ENCODE peak calls at places on chromosomes 1 and 21, in seven cellular contexts. X is CD8-positive, alpha-beta memory T cell; J is HuH-7; Z is ACHN; Q is retina; G is substantia nigra; B is CD8-positive, alpha-beta T cell. F is an unnamed sample.

GRCh38 chr21:45562401-45562800 is 20.2 kb upstream of the SLC19A1 start:
- DNase-seq in Z (no peak), B (no peak), G (no peak), Q (no peak), J (no peak), X (no peak), F (no peak)

GRCh38 chr1:117284408-117285215 is 73.9 kb upstream of the VTCN1 start:
- DNase-seq in G (no peak), Q (peak), B (no peak), X (no peak), J (peak), Z (peak), F (peak)

GRCh38 chr1:24688621-24689195 is 45.6 kb downstream of the SRRM1 start:
- DNase-seq in X (peak), Q (peak), J (peak), Z (peak), B (peak), G (peak), F (peak)

GRCh38 chr1:107140703-107141490 is at the start of gene NTNG1:
- DNase-seq in J (no peak), Z (peak), G (no peak), B (peak), Q (no peak), X (peak), F (no peak)

GRCh38 chr1:172658871-172659453 is at the start of gene FASLG:
- DNase-seq in Z (no peak), B (peak), J (no peak), X (no peak), G (no peak), Q (no peak), F (no peak)

GRCh38 chr1:232884262-232884661 is 66.1 kb upstream of the NTPCR start:
- DNase-seq in Z (no peak), J (no peak), G (no peak), X (no peak), Q (no peak), B (no peak), F (no peak)

GRCh38 chr1:208131631-208132286 is 112.4 kb downstream of the PLXNA2 start:
- DNase-seq in X (no peak), J (no peak), G (no peak), Q (no peak), B (no peak), Z (no peak), F (no peak)

GRCh38 chr1:199593475-199593874 is 434.0 kb upstream of the NR5A2 start:
- DNase-seq in Z (no peak), Q (no peak), B (no peak), G (no peak), J (no peak), X (no peak), F (no peak)

GRCh38 chr1:46420533-46420915 is 26.4 kb downstream of the FAAH start:
- DNase-seq in Q (no peak), Z (no peak), J (no peak), B (no peak), X (no peak), G (no peak), F (no peak)

GRCh38 chr1:29280780-29281131 is 44.4 kb downstream of the PTPRU start:
- DNase-seq in Q (no peak), X (no peak), G (no peak), B (no peak), Z (no peak), J (no peak), F (no peak)

GRCh38 chr1:94623560-94624148 is 82.1 kb upstream of the F3 start:
- DNase-seq in Q (no peak), J (no peak), X (no peak), G (no peak), B (no peak), Z (no peak), F (no peak)

GRCh38 chr1:98315309-98315708 is 346.2 kb upstream of the SNX7 start:
- DNase-seq in J (no peak), X (no peak), Q (no peak), G (no peak), Z (no peak), B (no peak), F (no peak)

GRCh38 chr1:201597551-201598230 is 58.8 kb downstream of the NAV1 start:
- DNase-seq in G (no peak), B (no peak), Q (no peak), Z (no peak), J (no peak), X (no peak), F (no peak)

GRCh38 chr21:36141513-36141925 is 6.6 kb downstream of the CBR3 start:
- DNase-seq in G (peak), J (peak), Q (peak), B (peak), Z (peak), X (peak), F (peak)

GRCh38 chr1:179425186-179425585 is 59.4 kb downstream of the AXDND1 start:
- DNase-seq in B (no peak), G (no peak), J (no peak), X (no peak), Q (no peak), Z (no peak), F (no peak)

GRCh38 chr1:35717911-35718476 is 690 bp downstream of the C1orf216 start:
- DNase-seq in J (no peak), G (peak), Q (peak), B (no peak), Z (peak), X (no peak), F (peak)

GRCh38 chr21:37555672-37556261 is 189.2 kb downstream of the DYRK1A start:
- DNase-seq in G (no peak), B (no peak), J (no peak), X (no peak), Z (no peak), Q (no peak), F (no peak)

GRCh38 chr1:111441573-111442192 is 7.4 kb downstream of the WDR77 start:
- DNase-seq in Z (peak), G (no peak), X (peak), J (peak), B (peak), Q (no peak), F (no peak)

GRCh38 chr1:173191011-173191410 is 16.1 kb downstream of the TNFSF4 start:
- DNase-seq in B (no peak), J (no peak), Z (no peak), X (no peak), G (no peak), Q (no peak), F (no peak)

GRCh38 chr1:3735683-3736070 is 16.6 kb upstream of the CCDC27 start:
- DNase-seq in Q (no peak), J (no peak), B (no peak), Z (no peak), X (no peak), G (no peak), F (no peak)

GRCh38 chr1:30707412-30708360 is 15.7 kb downstream of the MATN1 start:
- DNase-seq in G (peak), J (peak), X (peak), B (peak), Z (peak), Q (peak), F (peak)

GRCh38 chr1:189977184-189977583 is 500.5 kb downstream of the BRINP3 start:
- DNase-seq in J (no peak), X (no peak), G (no peak), Q (no peak), B (no peak), Z (no peak), F (no peak)

GRCh38 chr1:225474986-225475820 is 47.4 kb upstream of the LBR start:
- DNase-seq in X (peak), Z (peak), Q (peak), B (peak), G (peak), J (peak), F (peak)

GRCh38 chr21:45595574-45596295 is 47.8 kb upstream of the PCBP3 start:
- DNase-seq in Z (no peak), G (no peak), B (no peak), J (no peak), Q (peak), X (no peak), F (no peak)

GRCh38 chr1:214402583-214403216 is 121.7 kb downstream of the SMYD2 start:
- DNase-seq in B (no peak), X (no peak), Z (peak), J (no peak), Q (no peak), G (no peak), F (no peak)

F was measured in HCT116.